ENCODE peak calls at places on chromosomes 5 and 9, in nine cellular contexts. C is right atrium auricular region, E is adipocyte, O is uterus, J is SJSA1, T is DND-41, K is kidney, H is prostate gland, S is RWPE2. D is an unnamed sample.

GRCh38 chr5:106418196-106418595 is 1252.5 kb downstream of the EFNA5 start:
- DNase-seq in C (no peak), E (peak; percentile 49), O (no peak), J (no peak), T (no peak), K (no peak), H (no peak), S (no peak), D (no peak)

GRCh38 chr9:738209-738915 is 103.1 kb upstream of the DMRT1 start:
- DNase-seq in C (peak; percentile 89), E (peak; percentile 84), O (peak; percentile 70), J (peak; percentile 66), T (no peak), K (no peak), H (peak; percentile 64), S (no peak), D (no peak)

GRCh38 chr5:43874772-43875171 is 271.8 kb downstream of the NNT start:
- DNase-seq in C (no peak), E (no peak), O (no peak), J (no peak), T (no peak), K (no peak), H (no peak), S (no peak), D (no peak)

GRCh38 chr5:132800545-132800944 is 12.6 kb upstream of the SOWAHA start:
- DNase-seq in C (no peak), E (no peak), O (no peak), J (no peak), T (no peak), K (no peak), H (no peak), S (no peak), D (no peak)

GRCh38 chr9:135498381-135499126 is 1.9 kb upstream of the MRPS2 start:
- DNase-seq in C (no peak), E (no peak), O (no peak), J (no peak), T (no peak), K (peak; percentile 68), H (no peak), S (peak; percentile 24), D (no peak)

GRCh38 chr9:98556511-98556910 is 152.2 kb downstream of the GABBR2 start:
- DNase-seq in C (peak; percentile 30), E (no peak), O (no peak), J (no peak), T (no peak), K (no peak), H (no peak), S (no peak), D (no peak)

GRCh38 chr9:35114113-35114847 is 1.4 kb downstream of the ATOSB start:
- DNase-seq in C (peak; percentile 95), E (peak; percentile 99), O (peak; percentile 69), J (peak; percentile 87), T (peak; percentile 88), K (peak; percentile 94), H (peak; percentile 71), S (peak; percentile 97), D (peak; percentile 83)

GRCh38 chr9:16058131-16058549 is 505.3 kb downstream of the CCDC171 start:
- DNase-seq in C (no peak), E (peak; percentile 25), O (no peak), J (no peak), T (peak; percentile 69), K (no peak), H (no peak), S (no peak), D (no peak)

GRCh38 chr5:179836225-179837019 is 15.7 kb downstream of the SQSTM1 start:
- DNase-seq in C (no peak), E (no peak), O (no peak), J (no peak), T (peak; percentile 68), K (peak; percentile 84), H (no peak), S (no peak), D (peak; percentile 26)

GRCh38 chr9:17531642-17532254 is 47.1 kb upstream of the SH3GL2 start:
- DNase-seq in C (no peak), E (peak; percentile 82), O (peak; percentile 23), J (no peak), T (peak; percentile 51), K (no peak), H (no peak), S (no peak), D (peak; percentile 42)

DNA sequence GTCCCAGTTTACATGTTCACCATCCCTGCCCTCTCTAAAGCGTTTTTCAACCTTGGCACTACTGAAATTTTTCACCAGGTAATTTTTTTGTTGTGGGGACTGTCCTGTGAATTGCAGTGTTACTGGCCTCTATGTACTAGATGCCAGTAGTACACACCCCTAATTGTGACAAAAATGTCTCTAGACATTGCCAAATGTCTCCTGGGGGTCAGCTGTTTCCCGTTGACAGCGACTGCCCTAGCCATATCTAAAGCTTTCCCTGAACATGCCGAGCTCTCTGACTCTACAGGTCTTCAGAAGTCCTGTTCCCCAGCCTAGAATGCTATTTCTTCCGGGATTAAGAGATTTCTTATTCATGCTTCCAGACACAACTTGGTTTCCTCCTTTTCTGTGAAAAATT is 235.3 kb downstream of the ZSWIM6 start:
- DNase-seq in C (no peak), E (no peak), O (no peak), J (no peak), T (no peak), K (no peak), H (no peak), S (no peak), D (no peak)
- H3K4me3 ChIP-seq in C (no peak overlapping the region), E (no peak overlapping the region), O (no peak overlapping the region), J (no peak overlapping the region), T (no peak overlapping the region), K (no peak overlapping the region), H (no peak overlapping the region), S (no peak overlapping the region), D (no peak overlapping the region)

GRCh38 chr5:1432296-1432695 is 12.9 kb downstream of the SLC6A3 start:
- DNase-seq in C (no peak), E (no peak), O (no peak), J (peak; percentile 39), T (no peak), K (peak; percentile 58), H (no peak), S (peak; percentile 65), D (no peak)

GRCh38 chr5:1431896-1432295 is 13.3 kb downstream of the SLC6A3 start:
- DNase-seq in C (no peak), E (no peak), O (no peak), J (no peak), T (no peak), K (peak; percentile 37), H (no peak), S (no peak), D (no peak)

GRCh38 chr5:1429501-1429900 is 15.7 kb downstream of the SLC6A3 start:
- DNase-seq in C (no peak), E (no peak), O (no peak), J (peak; percentile 30), T (no peak), K (peak; percentile 22), H (no peak), S (peak; percentile 57), D (no peak)

GRCh38 chr5:1430121-1430795 is 15.0 kb downstream of the SLC6A3 start:
- DNase-seq in C (no peak), E (no peak), O (no peak), J (peak; percentile 42), T (no peak), K (peak; percentile 50), H (no peak), S (peak; percentile 58), D (no peak)

GRCh38 chr5:1431021-1431811 is 14.0 kb downstream of the SLC6A3 start:
- DNase-seq in C (no peak), E (no peak), O (no peak), J (peak; percentile 46), T (no peak), K (peak; percentile 74), H (no peak), S (peak; percentile 76), D (no peak)
- H3K9me3 ChIP-seq in C (peaks cover 33% of the 10 kb centered on the region), E (peaks cover 38% of the 10 kb centered on the region), O (peaks cover 4% of the 10 kb centered on the region), J (peaks cover 66% of the 10 kb centered on the region), T (peaks cover 33% of the 10 kb centered on the region), K (peaks cover 26% of the 10 kb centered on the region), H (no peaks in the 10 kb centered on the region), S (peaks cover 9% of the 10 kb centered on the region), D (no peaks in the 10 kb centered on the region)

DNA sequence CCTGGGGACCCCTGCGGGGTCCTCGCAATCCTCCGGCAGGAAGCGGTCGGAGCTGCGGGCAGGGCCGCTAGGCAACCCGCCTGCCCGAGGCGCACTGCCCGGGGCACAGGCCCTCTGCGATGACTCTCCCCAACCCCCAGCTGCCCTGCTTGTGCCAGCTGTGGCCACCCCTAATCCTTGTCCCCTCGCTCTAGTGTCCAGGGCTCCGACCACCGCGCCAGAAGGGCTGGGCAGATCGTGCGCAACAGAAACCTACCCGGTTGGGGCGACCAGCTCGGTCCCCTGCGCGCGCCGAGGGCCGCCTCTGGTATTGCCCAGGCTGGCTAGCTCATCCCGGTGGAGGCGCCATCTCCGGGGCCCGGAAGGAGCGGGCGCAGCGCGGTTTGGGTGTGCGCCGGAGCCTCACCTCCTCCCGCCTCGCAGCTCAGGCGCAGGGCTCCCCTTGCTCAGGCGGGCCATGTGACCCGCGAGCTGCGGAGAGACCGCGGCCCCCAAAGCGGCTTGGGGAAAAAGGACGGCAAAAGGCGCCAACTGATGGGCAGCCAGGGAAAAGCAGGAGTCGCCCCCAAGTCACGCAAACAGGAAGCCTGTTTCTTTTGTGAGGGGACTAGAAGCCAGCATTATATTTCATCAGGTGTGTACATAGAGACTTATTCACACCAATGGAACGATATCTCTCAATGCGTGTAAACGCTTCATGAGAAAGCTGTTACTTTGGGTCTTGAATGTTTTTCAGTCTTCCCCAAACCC is 46.8 kb upstream of the RNF20 start:
- DNase-seq in C (no peak), E (peak; percentile 84), O (peak; percentile 68), J (peak; percentile 65), T (no peak), K (peak; percentile 87), H (peak; percentile 66), S (peak; percentile 74), D (no peak)
- H3K4me3 ChIP-seq in C (peak overlapping the region; percentile 76), E (peak overlapping the region; percentile 74), O (peak overlapping the region; percentile 87), J (peak overlapping the region; percentile 60), T (no peak overlapping the region), K (peak overlapping the region; percentile 73), H (peak overlapping the region; percentile 65), S (peak overlapping the region; percentile 41), D (no peak overlapping the region)

GRCh38 chr9:130689572-130689936 is 4.0 kb upstream of the EXOSC2 start:
- DNase-seq in C (no peak), E (no peak), O (no peak), J (no peak), T (no peak), K (no peak), H (no peak), S (no peak), D (no peak)
- H3K9me3 ChIP-seq in C (no peaks in the 10 kb centered on the region), E (peaks cover 7% of the 10 kb centered on the region), O (no peaks in the 10 kb centered on the region), J (no peaks in the 10 kb centered on the region), T (no peaks in the 10 kb centered on the region), K (no peaks in the 10 kb centered on the region), H (no peaks in the 10 kb centered on the region), S (no peaks in the 10 kb centered on the region), D (no peaks in the 10 kb centered on the region)